ENCODE peak calls at places on chromosomes 16 and 17, in six cellular contexts. N is tibial nerve, H is sigmoid colon, C is A673, P is H9, D is lung. K is an unnamed sample. For H3K4me1, the result is how much of the 10 kb centered on the place peaks cover.

GRCh38 chr16:24737391-24737871 is 8.0 kb downstream of the TNRC6A start:
- DNase-seq in H (no peak), N (no peak), P (no peak), D (no peak), C (no peak), K (no peak)

GRCh38 chr16:88973415-88974050 is 3.5 kb downstream of the CBFA2T3 start:
- DNase-seq in P (no peak), C (no peak), H (no peak), N (no peak), D (no peak), K (no peak)

GRCh38 chr16:66508261-66508913 is 41.5 kb downstream of the TK2 start:
- DNase-seq in P (no peak), N (no peak), C (no peak), D (peak), H (peak), K (no peak)

GRCh38 chr16:11757671-11758545 is 15.3 kb upstream of the TXNDC11 start:
- DNase-seq in N (no peak), P (no peak), H (no peak), C (no peak), D (no peak), K (no peak)

GRCh38 chr17:43219746-43220380 is 8.2 kb downstream of the TMEM106A start:
- DNase-seq in H (peak), D (peak), P (no peak), N (no peak), C (no peak), K (no peak)

GRCh38 chr17:2050871-2051387 is 4.0 kb upstream of the HIC1 start:
- DNase-seq in P (peak), C (peak), N (no peak), H (peak), D (no peak), K (no peak)

GRCh38 chr17:72498671-72499210 is 377.9 kb downstream of the SOX9 start:
- DNase-seq in P (no peak), N (no peak), C (no peak), D (no peak), H (no peak), K (no peak)

GRCh38 chr17:63001689-63002394 is 35.8 kb downstream of the TANC2 start:
- DNase-seq in D (no peak), N (no peak), P (no peak), C (no peak), H (no peak), K (no peak)

GRCh38 chr17:64306850-64307463 is 43.9 kb upstream of the TEX2 start:
- DNase-seq in N (peak), H (peak), C (peak), P (peak), D (peak), K (peak)

GRCh38 chr16:72876221-72876620 is 171.7 kb downstream of the ZFHX3 start:
- DNase-seq in D (no peak), H (peak), P (no peak), N (peak), C (no peak), K (peak)

GRCh38 chr16:56985962-56986360 is 3.4 kb upstream of the NLRC5 start:
- DNase-seq in H (no peak), D (no peak), N (no peak), C (no peak), P (no peak), K (no peak)

GRCh38 chr16:51981725-51982124 is 565.2 kb downstream of the TOX3 start:
- DNase-seq in H (no peak), N (no peak), P (no peak), C (no peak), D (no peak), K (no peak)

GRCh38 chr17:82255573-82255972 is 17.9 kb downstream of the CSNK1D start:
- DNase-seq in D (no peak), N (no peak), H (no peak), C (no peak), P (no peak), K (no peak)

GRCh38 chr16:12188674-12189249 is 212.2 kb downstream of the SNX29 start:
- DNase-seq in D (no peak), H (no peak), N (no peak), C (no peak), P (no peak), K (no peak)

GRCh38 chr17:834136-834535 is 52.0 kb downstream of the MRM3 start:
- DNase-seq in P (no peak), N (no peak), D (no peak), H (no peak), C (no peak), K (no peak)

GRCh38 chr17:57697891-57698708 is 47.0 kb downstream of the CCDC182 start:
- DNase-seq in N (no peak), D (peak), C (no peak), P (no peak), H (no peak), K (no peak)

GRCh38 chr17:72116692-72117469 is 3.9 kb upstream of the SOX9 start:
- DNase-seq in D (no peak), N (no peak), C (no peak), H (no peak), P (no peak), K (no peak)

GRCh38 chr17:30915833-30916611 is 5.7 kb upstream of the ADAP2 start:
- DNase-seq in D (no peak), N (no peak), H (no peak), C (no peak), P (no peak), K (no peak)

GRCh38 chr16:48136547-48137360 is 19.0 kb downstream of the ABCC12 start:
- DNase-seq in H (no peak), N (no peak), P (no peak), C (no peak), D (no peak), K (no peak)

GRCh38 chr16:71645450-71645849 is 19.5 kb downstream of the MARVELD3 start:
- DNase-seq in H (no peak), C (peak), P (no peak), N (no peak), D (no peak), K (no peak)

GRCh38 chr17:79461041-79461440 is 149.8 kb downstream of the RBFOX3 start:
- DNase-seq in P (no peak), D (no peak), C (peak), N (no peak), H (no peak), K (no peak)

GRCh38 chr17:62823111-62823895 is 15.2 kb upstream of the MARCHF10 start:
- DNase-seq in D (no peak), N (no peak), H (no peak), P (no peak), C (no peak), K (no peak)

GRCh38 chr17:74037320-74037719 is 166.2 kb upstream of the RPL38 start:
- DNase-seq in C (peak), D (no peak), H (no peak), P (no peak), N (no peak), K (no peak)

GRCh38 chr17:79814966-79815835 is 18.3 kb upstream of the CBX8 start:
- DNase-seq in D (peak), H (peak), C (no peak), P (peak), N (no peak), K (no peak)

GRCh38 chr16:21194771-21195301 is 16.5 kb downstream of the ZP2 start:
- DNase-seq in D (no peak), N (no peak), P (no peak), C (no peak), H (no peak), K (no peak)

GRCh38 chr17:73155410-73156165 is 9.2 kb upstream of the SSTR2 start:
- DNase-seq in H (no peak), P (peak), C (no peak), N (no peak), D (no peak), K (no peak)

GRCh38 chr17:10435096-10435495 is 13.3 kb upstream of the MYH8 start:
- DNase-seq in N (no peak), P (no peak), C (peak), H (no peak), D (no peak), K (no peak)

GRCh38 chr16:23434380-23434779 is 18.6 kb downstream of the COG7 start:
- DNase-seq in D (no peak), P (no peak), H (no peak), N (no peak), C (peak), K (no peak)

GRCh38 chr16:66562986-66563385 is 3.3 kb upstream of the CMTM1 start:
- DNase-seq in D (no peak), N (no peak), P (no peak), C (no peak), H (no peak), K (no peak)

GRCh38 chr17:39755550-39756375 is 18.0 kb downstream of the GRB7 start:
- DNase-seq in C (no peak), N (no peak), D (no peak), H (peak), P (peak), K (no peak)

GRCh38 chr16:4081577-4082021 is 34.6 kb downstream of the ADCY9 start:
- DNase-seq in H (no peak), C (no peak), N (no peak), D (no peak), P (no peak), K (no peak)

GRCh38 chr16:17432902-17433576 is 37.7 kb downstream of the XYLT1 start:
- DNase-seq in D (no peak), H (no peak), C (no peak), P (no peak), N (no peak), K (no peak)

GRCh38 chr17:29855686-29856085 is 74.3 kb downstream of the SSH2 start:
- DNase-seq in H (no peak), N (no peak), D (no peak), P (no peak), C (peak), K (no peak)

GRCh38 chr17:17693955-17694228 is 12.6 kb downstream of the RAI1 start:
- DNase-seq in D (no peak), N (no peak), H (no peak), P (peak), C (no peak), K (no peak)

GRCh38 chr16:56238188-56238587 is 46.9 kb downstream of the GNAO1 start:
- DNase-seq in C (no peak), P (no peak), N (no peak), D (no peak), H (no peak), K (no peak)

GRCh38 chr17:75097865-75098264 is 10.1 kb downstream of the SLC16A5 start:
- DNase-seq in H (no peak), D (no peak), C (no peak), N (no peak), P (no peak), K (no peak)

GRCh38 chr17:57456622-57457021 is 200.3 kb downstream of the MSI2 start:
- DNase-seq in H (no peak), D (no peak), P (no peak), N (no peak), C (no peak), K (no peak)

GRCh38 chr16:30356401-30357084 is 1.4 kb upstream of the CD2BP2 start:
- DNase-seq in D (no peak), H (no peak), N (no peak), C (no peak), P (no peak), K (no peak)

GRCh38 chr17:51164911-51165679 is 1.1 kb upstream of the NME2 start:
- DNase-seq in C (peak), D (no peak), N (no peak), P (peak), H (no peak), K (no peak)

GRCh38 chr17:51166987-51167931 is 1.0 kb downstream of the NME2 start:
- DNase-seq in N (no peak), H (no peak), C (peak), P (peak), D (peak), K (no peak)

GRCh38 chr17:51165680-51166197 is 472 bp upstream of the NME2 start:
- DNase-seq in P (peak), H (peak), D (no peak), N (no peak), C (no peak), K (peak)

GRCh38 chr17:51166198-51166986 is at the start of gene NME2:
- DNase-seq in C (peak), N (peak), H (peak), P (peak), D (peak), K (peak)

DNA sequence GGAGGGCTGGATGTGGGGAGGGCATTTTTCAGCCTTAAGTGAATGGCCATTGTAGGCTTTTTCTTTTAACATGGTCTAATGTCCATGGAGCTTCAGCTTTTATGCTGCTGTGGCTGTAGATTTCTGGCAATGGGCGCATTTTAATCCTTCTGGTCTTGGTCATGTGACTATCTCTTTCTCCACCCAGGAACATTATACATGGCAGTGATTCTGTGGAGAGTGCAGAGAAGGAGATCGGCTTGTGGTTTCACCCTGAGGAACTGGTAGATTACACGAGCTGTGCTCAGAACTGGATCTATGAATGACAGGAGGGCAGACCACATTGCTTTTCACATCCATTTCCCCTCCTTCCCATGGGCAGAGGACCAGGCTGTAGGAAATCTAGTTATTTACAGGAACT is 4.7 kb upstream of the NME2 start:
- DNase-seq in H (no peak), D (no peak), C (no peak), N (no peak), P (no peak), K (no peak)
- H3K4me1 ChIP-seq in H (under half), D (under half), C (under half), N (under half), P (under half), K (under half)

GRCh38 chr16:77236063-77236511 is 36.9 kb downstream of the SYCE1L start:
- DNase-seq in C (peak), N (peak), H (peak), P (peak), D (peak), K (peak)
- TF ChIP-seq CTCF in C (peak), N (peak), H (peak), P (peak), D (peak), K (peak)

DNA sequence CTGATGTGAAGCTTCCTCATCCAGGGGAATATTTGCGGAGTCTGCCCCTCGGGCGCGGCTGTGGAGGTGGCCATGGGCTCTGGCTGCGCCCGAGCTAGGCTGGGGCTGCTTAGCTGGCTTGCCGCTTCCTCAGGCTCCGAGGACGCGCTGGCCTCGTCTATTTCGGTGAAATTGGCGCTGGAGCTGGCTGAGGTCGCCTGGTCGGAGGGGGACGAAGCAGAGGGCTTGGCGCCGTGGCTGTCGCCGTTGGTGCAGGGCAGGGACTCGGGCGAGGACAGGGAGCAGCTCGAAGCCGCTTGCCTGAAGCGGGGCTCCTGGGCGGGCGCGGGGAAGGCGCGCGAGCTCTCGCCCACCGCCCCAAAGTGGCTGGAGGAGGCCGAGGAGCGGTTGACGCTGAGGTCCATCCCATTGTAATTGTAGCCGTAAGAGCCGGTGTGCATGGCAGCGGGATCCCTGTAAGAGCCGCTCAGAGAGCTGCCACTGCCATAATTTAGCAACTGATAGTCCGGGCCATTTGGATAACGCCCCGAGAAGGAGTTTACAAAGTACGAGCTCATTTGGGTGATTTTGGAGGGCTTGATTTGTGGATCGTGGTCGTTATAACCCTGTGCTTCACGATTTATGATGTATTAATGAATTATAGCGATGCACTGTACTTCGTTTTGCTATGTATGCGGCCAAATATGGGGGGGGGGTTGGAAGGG is at the start of gene HOXB5:
- DNase-seq in C (no peak), D (no peak), P (peak), H (no peak), N (no peak), K (no peak)
- H3K27ac ChIP-seq in C (peak), D (no peak), P (no peak), H (peak), N (no peak), K (no peak)

DNA sequence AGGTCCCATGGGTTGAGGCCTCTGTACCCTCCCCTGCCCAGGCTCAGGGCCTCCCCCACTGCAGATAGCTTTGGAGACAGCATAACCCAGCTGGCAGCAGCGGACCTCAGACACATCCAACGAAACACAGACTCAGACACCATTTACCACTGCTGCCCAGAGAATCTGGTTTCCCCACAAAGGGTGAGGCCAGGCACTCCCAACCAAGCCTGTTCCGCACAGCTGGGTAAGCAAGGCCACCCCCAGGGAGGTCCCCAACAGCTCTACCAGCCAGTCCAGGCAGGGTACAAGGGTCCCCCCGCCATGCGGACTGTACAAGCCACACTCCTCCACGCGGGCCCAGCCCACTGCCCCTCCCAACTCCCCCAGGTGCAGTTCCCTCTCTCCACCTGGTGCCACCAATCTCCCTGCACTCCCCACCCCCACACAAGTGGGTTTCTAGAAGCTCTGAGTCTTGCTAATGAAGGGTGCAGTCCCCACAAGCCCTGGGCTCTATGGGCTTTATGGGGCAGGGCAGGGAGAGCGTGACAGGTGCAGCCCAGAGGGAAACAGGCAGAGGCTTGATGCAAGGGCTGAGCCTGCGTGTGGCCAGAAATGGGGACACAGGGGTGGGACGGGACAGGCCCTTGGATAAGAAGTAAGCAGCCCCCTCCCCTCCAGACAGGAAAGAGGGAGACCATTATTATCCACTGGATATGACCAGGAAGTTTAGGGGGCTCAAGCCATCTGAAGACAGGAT is 8.8 kb downstream of the RHBDF2 start:
- DNase-seq in C (no peak), H (no peak), D (no peak), N (no peak), P (no peak), K (no peak)
- H3K4me1 ChIP-seq in C (under half), H (under half), D (under half), N (under half), P (under half), K (under half)

GRCh38 chr16:1985466-1986150 is 1.6 kb downstream of the GFER start:
- DNase-seq in P (no peak), C (no peak), H (no peak), N (no peak), D (no peak), K (no peak)

GRCh38 chr16:1981972-1982574 is 804 bp upstream of the NOXO1 start:
- DNase-seq in P (no peak), H (no peak), D (no peak), C (no peak), N (no peak), K (no peak)

GRCh38 chr16:1983053-1983543 is 895 bp upstream of the GFER start:
- DNase-seq in N (no peak), H (no peak), P (no peak), C (no peak), D (no peak), K (no peak)

GRCh38 chr16:1984347-1985225 is 593 bp downstream of the GFER start:
- DNase-seq in C (no peak), D (no peak), P (peak), N (no peak), H (no peak), K (no peak)

DNA sequence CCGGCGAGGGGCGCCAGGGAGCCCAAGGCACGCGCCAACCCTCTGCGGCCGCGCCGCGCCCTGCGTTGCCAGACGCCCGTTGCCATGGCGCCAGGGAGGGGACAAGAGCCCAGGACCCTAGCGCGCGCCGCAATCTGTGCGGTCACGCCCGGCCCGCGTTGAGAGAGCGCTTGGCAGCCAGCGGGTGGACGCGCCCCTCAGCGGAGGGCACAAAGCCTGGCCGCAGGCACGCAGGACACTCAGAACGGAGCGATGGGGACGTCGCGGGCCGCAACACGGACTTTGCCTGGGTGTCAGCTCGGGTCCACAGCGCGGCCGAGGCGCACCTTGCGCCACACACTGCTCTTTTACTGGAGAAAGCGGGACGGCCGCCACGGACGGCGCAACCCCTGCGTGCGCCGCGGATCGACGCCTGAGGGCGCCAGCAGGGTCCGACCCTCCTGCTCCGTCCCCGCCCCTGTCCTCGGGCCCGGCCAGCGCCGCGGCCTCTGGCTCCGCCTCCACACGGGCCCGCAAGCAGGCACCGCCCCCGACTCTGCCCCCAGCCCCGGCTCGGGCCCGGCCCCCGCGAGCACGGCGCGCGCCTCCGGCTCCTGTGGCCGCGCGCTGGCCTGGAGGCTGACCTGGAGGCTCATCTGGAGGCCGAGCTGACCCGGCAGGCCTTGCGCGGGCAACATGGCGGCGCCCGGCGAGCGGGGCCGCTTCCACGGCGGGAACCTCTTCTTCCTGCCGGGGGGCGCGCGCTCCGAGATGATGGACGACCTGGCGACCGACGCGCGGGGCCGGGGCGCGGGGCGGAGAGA is at the start of gene GFER:
- DNase-seq in D (peak), H (peak), N (peak), P (peak), C (peak), K (peak)
- TF ChIP-seq CTCF in D (peak), H (no peak), N (peak), P (peak), C (peak), K (no peak)